ENCODE peak calls at places on chromosomes 12 and 14, in six cellular contexts. G, Q, O, A, N and H are unnamed samples.

GRCh38 chr12:107134558-107134957 is 41.2 kb upstream of the CRY1 start:
- DNase-seq in G (peak), Q (peak), O (peak), A (peak), N (no peak), H (no peak)

GRCh38 chr14:85468815-85469214 is 61.1 kb upstream of the FLRT2 start:
- DNase-seq in G (no peak), Q (no peak), O (no peak), A (no peak), N (no peak), H (no peak)

GRCh38 chr12:18101043-18101442 is 11.1 kb upstream of the RERGL start:
- DNase-seq in G (no peak), Q (no peak), O (no peak), A (no peak), N (no peak), H (no peak)

GRCh38 chr14:92686763-92687427 is 61.5 kb downstream of the LGMN start:
- DNase-seq in G (peak), Q (peak), O (peak), A (peak), N (peak), H (peak)

GRCh38 chr14:62894736-62895135 is 150.5 kb downstream of the KCNH5 start:
- DNase-seq in G (no peak), Q (no peak), O (no peak), A (no peak), N (no peak), H (no peak)

GRCh38 chr12:28710882-28711281 is 438.2 kb upstream of the FAR2 start:
- DNase-seq in G (no peak), Q (no peak), O (no peak), A (no peak), N (no peak), H (no peak)

GRCh38 chr12:132277374-132277801 is 52.0 kb downstream of the GALNT9 start:
- DNase-seq in G (no peak), Q (no peak), O (no peak), A (no peak), N (peak), H (no peak)

GRCh38 chr14:67359319-67359774 is 257 bp downstream of the ATP6V1D start:
- DNase-seq in G (peak), Q (no peak), O (peak), A (no peak), N (peak), H (no peak)

GRCh38 chr14:73524493-73524892 is 12.4 kb upstream of the ACOT1 start:
- DNase-seq in G (peak), Q (no peak), O (peak), A (no peak), N (no peak), H (no peak)

GRCh38 chr14:93430319-93430801 is 379 bp upstream of the UNC79 start:
- DNase-seq in G (peak), Q (peak), O (no peak), A (peak), N (peak), H (no peak)

GRCh38 chr12:6552140-6552551 is 3.7 kb downstream of the IFFO1 start:
- DNase-seq in G (peak), Q (peak), O (no peak), A (no peak), N (peak), H (no peak)

GRCh38 chr12:111314949-111315539 is 53.9 kb downstream of the PHETA1 start:
- DNase-seq in G (peak), Q (no peak), O (no peak), A (no peak), N (no peak), H (no peak)

GRCh38 chr12:12983420-12984035 is 16.5 kb downstream of the HEBP1 start:
- DNase-seq in G (peak), Q (peak), O (peak), A (no peak), N (no peak), H (no peak)

GRCh38 chr12:49018282-49019119 is at the start of gene PRKAG1:
- DNase-seq in G (peak), Q (peak), O (peak), A (peak), N (peak), H (peak)
- H3K4me3 ChIP-seq in G (peak), Q (peak), O (peak), A (peak), N (peak), H (peak)

GRCh38 chr14:54818201-54819133 is 84.2 kb downstream of the GCH1 start:
- DNase-seq in G (peak), Q (no peak), O (peak), A (no peak), N (no peak), H (no peak)
- TF ChIP-seq POLR2A in G (no peak), Q (no peak), O (no peak), A (no peak), N (no peak), H (no peak)

GRCh38 chr14:70357557-70357956 is 1.9 kb downstream of the COX16 start:
- DNase-seq in G (no peak), Q (no peak), O (no peak), A (no peak), N (no peak), H (no peak)

GRCh38 chr14:70358631-70359030 is 852 bp downstream of the COX16 start:
- DNase-seq in G (no peak), Q (no peak), O (no peak), A (no peak), N (no peak), H (no peak)

GRCh38 chr14:70354204-70354603 is 5.3 kb downstream of the COX16 start:
- DNase-seq in G (no peak), Q (no peak), O (no peak), A (no peak), N (no peak), H (no peak)

GRCh38 chr14:70359076-70359424 is 433 bp downstream of the COX16 start:
- DNase-seq in G (no peak), Q (no peak), O (no peak), A (no peak), N (no peak), H (no peak)

DNA sequence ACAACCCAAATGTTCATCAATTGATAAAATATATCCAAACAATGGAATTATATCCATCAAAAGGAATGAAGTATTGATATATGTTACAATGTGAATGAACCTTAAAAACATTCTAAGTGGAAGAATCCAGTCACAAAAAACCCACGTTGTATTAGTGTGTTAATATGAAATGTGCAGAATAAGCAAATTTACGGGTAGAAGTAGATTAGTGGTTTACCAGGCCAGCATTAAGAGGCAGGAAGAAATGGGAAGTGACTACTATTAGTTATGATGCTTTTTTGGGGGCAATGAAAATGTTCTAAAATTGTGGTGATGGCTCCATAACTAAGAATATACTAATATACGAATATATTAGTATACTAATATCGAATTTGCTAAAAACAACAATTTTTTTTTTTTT is 1.5 kb downstream of the COX16 start:
- DNase-seq in G (no peak), Q (no peak), O (no peak), A (no peak), N (no peak), H (no peak)
- H3K4me3 ChIP-seq in G (no peak), Q (no peak), O (no peak), A (peak), N (peak), H (no peak)

GRCh38 chr14:76644875-76645518 is 116.3 kb upstream of the VASH1 start:
- DNase-seq in G (peak), Q (peak), O (peak), A (peak), N (no peak), H (no peak)

GRCh38 chr14:76636602-76637001 is 124.7 kb upstream of the VASH1 start:
- DNase-seq in G (no peak), Q (no peak), O (no peak), A (no peak), N (no peak), H (no peak)

GRCh38 chr14:76640923-76641395 is 120.3 kb upstream of the VASH1 start:
- DNase-seq in G (no peak), Q (no peak), O (no peak), A (no peak), N (no peak), H (no peak)

GRCh38 chr14:76639606-76640272 is 121.5 kb upstream of the VASH1 start:
- DNase-seq in G (no peak), Q (no peak), O (no peak), A (no peak), N (no peak), H (no peak)

DNA sequence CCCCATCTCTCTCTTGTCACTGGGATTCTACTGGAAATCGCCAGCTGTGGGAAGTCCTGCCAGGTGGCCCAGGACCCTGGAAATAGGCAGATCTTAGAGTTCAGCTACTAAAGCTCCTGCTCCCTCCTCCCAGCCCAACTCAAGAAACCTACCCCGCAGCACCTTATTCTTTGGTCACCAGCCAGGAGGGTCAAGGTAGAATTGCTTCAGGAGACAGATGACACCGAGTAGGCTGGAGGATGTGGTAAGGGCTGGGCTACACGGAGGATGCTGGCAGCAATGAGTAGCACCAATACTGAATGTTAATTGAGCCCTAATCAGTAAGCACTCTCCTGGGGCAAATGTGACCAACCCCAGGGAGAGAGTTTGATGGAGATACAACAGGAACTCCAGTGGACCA is 119.7 kb upstream of the VASH1 start:
- DNase-seq in G (no peak), Q (no peak), O (no peak), A (no peak), N (no peak), H (no peak)
- TF ChIP-seq POLR2A in G (no peak), Q (no peak), O (no peak), A (no peak), N (no peak), H (no peak)